ENCODE peak calls at places on chromosomes 13 and 19, in four cellular contexts. R is GM12878, J is K562, P is HL-60. S is an unnamed sample.

GRCh38 chr19:33860691-33861090 is 64.0 kb downstream of the KCTD15 start:
- DNase-seq in R (no peak), J (no peak), P (no peak), S (no peak)

GRCh38 chr13:45040173-45040572 is 50.8 kb downstream of the GPALPP1 start:
- DNase-seq in R (no peak), J (no peak), P (no peak), S (no peak)

GRCh38 chr19:17001603-17002183 is 24.9 kb downstream of the CPAMD8 start:
- DNase-seq in R (no peak), J (peak), P (no peak), S (no peak)

GRCh38 chr13:39385621-39386231 is 217.3 kb downstream of the LHFPL6 start:
- DNase-seq in R (no peak), J (no peak), P (no peak), S (no peak)

GRCh38 chr13:75326173-75327131 is 155.5 kb downstream of the TBC1D4 start:
- DNase-seq in R (no peak), J (peak), P (no peak), S (peak)

GRCh38 chr19:52398091-52398461 is 427 bp downstream of the ZNF528 start:
- DNase-seq in R (no peak), J (peak), P (peak), S (peak)

GRCh38 chr13:112819816-112820215 is 130.0 kb downstream of the ATP11A start:
- DNase-seq in R (no peak), J (no peak), P (no peak), S (no peak)

GRCh38 chr19:34806976-34807860 is 34.2 kb upstream of the ZNF599 start:
- DNase-seq in R (no peak), J (no peak), P (no peak), S (no peak)

GRCh38 chr19:18156841-18157464 is 4.0 kb downstream of the PIK3R2 start:
- DNase-seq in R (no peak), J (peak), P (no peak), S (no peak)

GRCh38 chr13:79382545-79383275 is 23.3 kb downstream of the RBM26 start:
- DNase-seq in R (no peak), J (no peak), P (no peak), S (no peak)

GRCh38 chr19:41705393-41706174 is 2.8 kb upstream of the CEACAM5 start:
- DNase-seq in R (no peak), J (peak), P (no peak), S (no peak)

GRCh38 chr19:47122359-47123335 is 8.0 kb upstream of the SAE1 start:
- DNase-seq in R (no peak), J (no peak), P (no peak), S (no peak)

GRCh38 chr19:43331435-43332010 is 22.0 kb upstream of the CD177 start:
- DNase-seq in R (no peak), J (no peak), P (no peak), S (no peak)

GRCh38 chr13:113639661-113640262 is 18.2 kb downstream of the ATP4B start:
- DNase-seq in R (no peak), J (no peak), P (no peak), S (no peak)

GRCh38 chr13:52374389-52374788 is 31.6 kb downstream of the THSD1 start:
- DNase-seq in R (no peak), J (no peak), P (no peak), S (no peak)

GRCh38 chr19:40703029-40703755 is 12.7 kb upstream of the NUMBL start:
- DNase-seq in R (no peak), J (no peak), P (no peak), S (no peak)

GRCh38 chr13:31797154-31797775 is 57.9 kb downstream of the RXFP2 start:
- DNase-seq in R (no peak), J (no peak), P (no peak), S (no peak)

GRCh38 chr13:44762946-44763345 is 186.8 kb upstream of the TSC22D1 start:
- DNase-seq in R (no peak), J (no peak), P (no peak), S (no peak)

GRCh38 chr13:30034448-30034795 is 184.0 kb upstream of the UBL3 start:
- DNase-seq in R (no peak), J (no peak), P (peak), S (no peak)

GRCh38 chr13:37443538-37443937 is 155.0 kb downstream of the POSTN start:
- DNase-seq in R (no peak), J (no peak), P (no peak), S (no peak)

GRCh38 chr13:85377783-85378182 is 421.4 kb downstream of the SLITRK6 start:
- DNase-seq in R (no peak), J (no peak), P (no peak), S (no peak)

GRCh38 chr13:111076156-111077013 is 38.7 kb upstream of the ARHGEF7 start:
- DNase-seq in R (no peak), J (no peak), P (no peak), S (no peak)

GRCh38 chr19:56405062-56405461 is 930 bp downstream of the ZNF583 start:
- DNase-seq in R (no peak), J (no peak), P (no peak), S (no peak)

DNA sequence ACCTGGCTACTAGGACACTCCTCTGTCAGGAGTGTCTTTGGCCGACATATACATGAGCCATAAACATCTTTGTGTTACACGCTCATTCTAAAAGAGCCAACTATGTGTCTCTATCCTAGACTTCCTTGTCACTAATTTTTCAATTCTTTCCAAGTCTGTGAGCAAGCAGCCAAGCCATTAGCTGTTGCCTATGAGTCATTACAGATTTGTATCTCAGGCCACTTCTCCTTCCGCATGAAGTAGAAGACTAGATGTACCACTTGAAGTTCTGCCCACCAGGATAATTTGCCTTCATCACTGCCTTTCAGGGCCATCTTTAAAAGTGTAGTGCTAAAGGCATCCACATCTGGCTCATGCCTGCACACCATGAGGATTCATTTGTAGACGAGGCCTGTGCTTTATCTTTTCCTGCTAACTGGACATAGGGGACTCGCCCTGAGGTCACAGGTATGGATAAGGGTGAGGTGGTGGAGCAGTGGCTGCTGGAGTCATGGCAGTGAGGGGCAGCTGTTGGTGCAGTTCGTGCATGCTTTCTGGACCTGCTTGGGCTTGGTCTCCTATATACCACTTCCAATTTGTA is 126.1 kb upstream of the KL start:
- DNase-seq in R (no peak), J (no peak), P (no peak), S (no peak)
- TF ChIP-seq POLR2AphosphoS5 in R (no peak), J (no peak), P (no peak), S (no peak)

GRCh38 chr13:28622286-28622685 is 36.6 kb upstream of the POMP start:
- DNase-seq in R (no peak), J (no peak), P (peak), S (no peak)

GRCh38 chr13:28618595-28618994 is 40.3 kb upstream of the POMP start:
- DNase-seq in R (no peak), J (no peak), P (no peak), S (no peak)

GRCh38 chr13:28623782-28624706 is 34.9 kb upstream of the POMP start:
- DNase-seq in R (no peak), J (no peak), P (no peak), S (no peak)

GRCh38 chr13:28621439-28621838 is 37.5 kb upstream of the POMP start:
- DNase-seq in R (no peak), J (no peak), P (no peak), S (no peak)

GRCh38 chr13:28620011-28620830 is 38.7 kb upstream of the POMP start:
- DNase-seq in R (no peak), J (no peak), P (no peak), S (no peak)
- TF ChIP-seq SPI1 in R (no peak), J (no peak), P (no peak), S (no peak)

GRCh38 chr19:50311723-50312635 is 17.2 kb downstream of the KCNC3 start:
- DNase-seq in R (no peak), J (peak), P (no peak), S (no peak)
- TF ChIP-seq POLR2AphosphoS5 in R (no peak), J (no peak), P (no peak), S (no peak)

GRCh38 chr13:99542788-99543406 is 41.6 kb downstream of the TM9SF2 start:
- DNase-seq in R (peak), J (no peak), P (no peak), S (peak)
- TF ChIP-seq SPI1 in R (peak), J (no peak), P (no peak), S (peak)

DNA sequence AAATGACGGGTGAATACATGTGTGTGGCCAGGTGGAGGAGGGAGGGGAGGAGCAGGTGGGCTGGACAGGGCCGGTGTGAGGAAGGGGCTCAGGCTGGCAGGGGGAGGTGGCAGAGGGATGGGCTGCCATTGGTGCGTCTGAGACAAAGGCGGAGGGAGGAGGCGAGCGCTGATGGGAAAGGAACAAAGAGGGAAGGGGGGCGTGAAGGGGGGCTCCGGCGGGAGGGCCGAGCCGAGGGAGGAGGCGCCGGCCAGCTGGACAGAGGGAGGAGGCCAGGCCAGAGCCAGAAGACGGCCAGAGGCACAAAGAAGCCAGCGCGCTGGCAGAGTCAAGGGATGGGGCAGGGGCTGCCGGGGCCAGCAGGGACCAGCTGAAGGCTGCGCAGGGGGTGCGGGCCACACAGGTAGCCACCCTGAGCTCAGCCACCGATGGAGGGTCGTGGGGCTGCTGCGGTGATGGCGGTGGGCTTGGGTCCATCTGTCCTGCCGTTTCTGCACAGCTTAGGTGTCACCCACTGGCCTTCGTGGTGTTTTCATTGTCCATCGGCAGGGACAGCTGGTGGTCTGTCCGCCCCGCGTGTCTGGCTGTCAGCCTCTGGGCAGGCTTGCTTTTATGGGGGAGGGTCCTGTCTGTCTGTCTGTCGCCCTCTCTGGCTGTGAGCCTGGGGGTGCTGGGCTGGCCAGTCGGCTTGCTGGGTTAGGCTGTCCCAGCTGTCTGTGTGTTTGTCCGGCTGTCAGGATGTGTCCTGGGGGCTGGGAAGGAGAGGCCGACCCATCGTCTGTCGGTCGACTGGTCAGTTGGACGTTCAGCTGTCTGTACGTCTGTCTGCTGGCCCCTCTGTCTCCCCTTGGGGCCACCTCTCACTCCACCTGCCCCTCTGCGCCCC is 2.2 kb downstream of the APC2 start:
- DNase-seq in R (no peak), J (no peak), P (no peak), S (no peak)
- TF ChIP-seq POLR2AphosphoS5 in R (no peak), J (no peak), P (no peak), S (no peak)

DNA sequence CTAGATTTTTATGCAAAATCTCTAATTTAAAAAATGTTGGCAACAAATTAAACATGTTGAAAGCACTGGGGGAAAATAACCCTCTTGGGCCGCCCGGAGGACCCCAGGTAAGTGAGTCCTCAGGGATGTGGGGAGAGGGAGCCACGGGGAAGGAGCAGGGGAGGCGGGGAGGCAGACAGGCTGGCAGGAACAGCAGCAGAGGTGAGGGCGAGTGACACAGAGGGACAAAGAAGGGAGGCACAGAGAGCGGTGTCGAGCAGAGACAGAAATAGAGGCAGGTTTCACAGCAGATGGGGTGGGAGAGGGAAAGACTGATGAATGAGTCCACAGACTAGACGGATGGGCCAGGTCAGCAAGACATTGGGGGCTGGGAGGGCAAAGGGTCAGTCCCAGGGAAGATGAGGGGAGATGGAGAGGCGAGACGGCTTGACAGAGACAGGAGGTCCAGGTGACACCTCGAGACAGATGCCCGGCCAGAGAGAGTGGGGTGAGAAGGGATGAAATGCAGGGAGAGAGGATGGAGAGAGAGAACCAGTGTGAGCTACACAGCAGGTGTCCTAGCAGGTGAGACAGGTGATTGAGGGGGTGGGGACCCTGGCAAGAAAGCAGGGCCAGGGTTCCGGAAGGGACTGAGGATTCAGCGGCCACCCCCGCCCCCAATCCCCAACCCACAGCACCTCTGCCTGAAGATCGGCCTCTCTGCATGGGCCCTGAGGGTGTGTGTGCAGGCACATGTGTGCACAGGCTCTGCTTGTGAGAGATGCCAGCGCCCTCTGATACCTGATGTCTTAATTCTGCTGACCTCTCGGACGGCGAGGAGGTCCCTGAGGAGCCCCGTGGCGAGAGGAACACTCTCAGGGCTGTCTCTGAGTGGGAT is 3.8 kb downstream of the LRRC4B start:
- DNase-seq in R (no peak), J (no peak), P (no peak), S (no peak)
- TF ChIP-seq SPI1 in R (no peak), J (no peak), P (no peak), S (no peak)

DNA sequence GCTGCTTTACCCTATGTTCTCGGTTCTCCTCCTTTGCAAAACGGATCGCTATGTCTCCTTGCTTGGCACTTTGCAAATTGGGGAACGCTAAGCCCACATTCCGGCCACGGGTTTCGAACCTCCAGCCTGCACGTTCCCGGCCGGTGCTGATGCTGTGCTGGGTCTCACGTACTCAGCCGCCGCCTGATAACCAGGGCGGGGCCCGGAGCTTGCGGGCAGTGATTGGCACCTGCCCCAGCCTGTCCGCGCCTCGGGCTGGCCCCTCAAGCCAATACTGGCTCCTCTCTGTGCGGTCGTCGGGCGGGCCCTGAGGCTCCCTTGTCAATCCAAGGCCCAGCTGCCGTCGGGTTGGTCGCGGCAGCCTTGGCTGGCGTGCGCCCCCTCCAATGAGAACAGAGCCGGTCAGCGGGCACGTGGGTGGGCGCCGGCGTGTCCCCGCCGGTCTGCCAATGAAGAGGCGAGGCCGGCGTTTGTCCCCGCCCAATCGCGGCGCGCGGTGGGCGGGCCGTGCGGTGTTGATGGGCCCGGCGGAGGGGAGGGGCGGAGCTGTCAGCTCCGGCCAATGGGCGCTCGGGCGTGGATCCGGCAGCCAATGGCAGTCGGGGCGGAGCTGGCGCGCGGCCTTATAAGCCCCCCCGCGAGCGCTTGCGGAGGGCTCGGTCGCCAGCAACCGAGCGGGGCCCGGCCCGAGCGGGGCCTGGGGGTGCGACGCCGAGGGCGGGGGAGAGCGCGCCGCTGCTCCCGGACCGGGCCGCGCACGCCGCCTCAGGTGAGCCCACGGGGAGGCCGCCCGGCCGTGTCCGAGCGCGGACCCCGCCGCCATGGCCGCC is at the start of gene KDM4B:
- DNase-seq in R (peak), J (peak), P (peak), S (peak)
- TF ChIP-seq POLR2AphosphoS5 in R (peak), J (peak), P (peak), S (peak)

DNA sequence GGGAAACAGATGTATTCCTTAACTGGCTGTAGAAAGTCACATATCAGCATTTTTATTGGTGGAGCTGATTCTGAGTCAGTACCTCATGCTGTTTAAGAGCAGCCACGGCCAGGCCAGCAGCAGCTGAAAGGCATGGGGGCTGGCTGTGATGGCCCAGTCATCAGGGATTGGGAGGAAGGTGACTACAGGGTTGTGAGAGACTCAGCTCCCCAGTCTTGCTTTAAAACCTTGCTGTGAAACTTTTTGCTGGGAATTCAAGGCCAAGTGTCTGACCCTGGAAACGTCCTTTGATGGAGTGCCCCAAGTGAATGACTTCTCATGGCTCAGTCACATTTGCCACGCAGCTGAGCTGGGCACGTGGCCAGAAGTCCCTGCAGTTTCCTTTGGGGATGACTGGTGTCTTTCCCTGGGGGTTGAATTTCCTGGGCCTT is 39.1 kb upstream of the RNF113B start:
- DNase-seq in R (no peak), J (no peak), P (no peak), S (no peak)
- TF ChIP-seq SPI1 in R (no peak), J (no peak), P (no peak), S (no peak)

DNA sequence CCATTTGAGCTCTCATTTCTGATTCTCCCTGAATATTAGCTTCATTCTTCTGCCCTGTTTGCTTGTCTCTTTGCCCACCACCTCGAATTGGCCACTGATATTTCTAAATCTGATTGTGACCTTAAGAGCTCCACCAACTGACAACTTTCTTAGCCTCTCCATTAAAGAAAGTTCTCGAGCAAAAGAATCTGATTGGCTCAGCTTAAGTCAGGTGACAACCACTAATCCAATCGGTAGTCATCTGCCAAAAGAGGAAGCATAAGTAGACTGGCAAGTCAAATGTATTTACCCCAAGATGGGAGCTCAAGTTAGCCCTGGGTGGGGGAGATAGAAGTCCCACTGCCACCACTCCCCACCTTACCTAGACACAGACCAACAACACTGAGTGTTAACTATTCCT is 41.5 kb downstream of the NOTCH3 start:
- DNase-seq in R (no peak), J (no peak), P (no peak), S (no peak)
- TF ChIP-seq POLR2AphosphoS5 in R (no peak), J (no peak), P (no peak), S (no peak)

GRCh38 chr19:50719566-50719965 is at the start of gene SHANK1:
- DNase-seq in R (no peak), J (peak), P (no peak), S (no peak)
- TF ChIP-seq SPI1 in R (no peak), J (no peak), P (no peak), S (no peak)